ENCODE peak calls at places on chromosomes 7 and 10, in five cellular contexts. O, Y, Z, H and A are unnamed samples.

GRCh38 chr10:27153855-27154198 is 357 bp downstream of the YME1L1 start:
- DNase-seq in Y (no peak), Z (no peak), H (no peak), O (no peak), A (no peak)

GRCh38 chr7:26813426-26813825 is 51.0 kb downstream of the SKAP2 start:
- DNase-seq in O (no peak), Z (peak), Y (no peak), H (no peak), A (no peak)

GRCh38 chr7:96246972-96247371 is 74.9 kb downstream of the SLC25A13 start:
- DNase-seq in H (no peak), O (no peak), Z (no peak), Y (no peak), A (no peak)

GRCh38 chr7:19587291-19587690 is 121.5 kb downstream of the POLR1F start:
- DNase-seq in O (no peak), Z (no peak), H (no peak), Y (no peak), A (no peak)

GRCh38 chr10:120738658-120739057 is 112.5 kb upstream of the WDR11 start:
- DNase-seq in H (no peak), O (no peak), Y (no peak), Z (no peak), A (no peak)

GRCh38 chr7:155129789-155130188 is 59.7 kb downstream of the HTR5A start:
- DNase-seq in H (no peak), Z (no peak), O (no peak), Y (no peak), A (no peak)

GRCh38 chr7:157673573-157673972 is 336.8 kb downstream of the DNAJB6 start:
- DNase-seq in Z (no peak), O (no peak), H (no peak), Y (no peak), A (no peak)

GRCh38 chr10:72234560-72235095 is 18.6 kb upstream of the ASCC1 start:
- DNase-seq in O (no peak), Z (no peak), Y (peak), H (no peak), A (no peak)

GRCh38 chr10:70174058-70174741 is 3.9 kb upstream of the SAR1A start:
- DNase-seq in O (no peak), Z (no peak), Y (no peak), H (no peak), A (no peak)

GRCh38 chr7:150799741-150800575 is at the start of gene TMEM176B:
- DNase-seq in O (no peak), Z (no peak), Y (no peak), H (no peak), A (no peak)

GRCh38 chr10:29728541-29729049 is 93.8 kb upstream of the SVIL start:
- DNase-seq in Z (no peak), O (no peak), H (no peak), Y (no peak), A (no peak)

GRCh38 chr10:3312403-3312802 is 139.8 kb upstream of the PITRM1 start:
- DNase-seq in H (no peak), O (no peak), Z (no peak), Y (no peak), A (no peak)

GRCh38 chr7:155392726-155393570 is 65.0 kb upstream of the EN2 start:
- DNase-seq in Z (no peak), Y (no peak), H (no peak), O (no peak), A (peak)

GRCh38 chr10:102230264-102230860 is 4.3 kb downstream of the ELOVL3 start:
- DNase-seq in H (no peak), Y (peak), O (no peak), Z (peak), A (peak)

GRCh38 chr10:80530251-80530650 is 7.5 kb upstream of the SH2D4B start:
- DNase-seq in Z (no peak), Y (no peak), H (no peak), O (no peak), A (peak)

GRCh38 chr7:3928727-3929515 is 627.9 kb downstream of the SDK1 start:
- DNase-seq in Y (no peak), H (no peak), Z (no peak), O (no peak), A (no peak)

GRCh38 chr7:23380556-23380955 is 81.4 kb downstream of the MALSU1 start:
- DNase-seq in Z (no peak), H (no peak), O (no peak), Y (no peak), A (no peak)

GRCh38 chr7:1970895-1971294 is 261.9 kb downstream of the MAD1L1 start:
- DNase-seq in Y (no peak), H (no peak), Z (no peak), O (no peak), A (no peak)

GRCh38 chr10:132858121-132859081 is 72.5 kb upstream of the NKX6-2 start:
- DNase-seq in O (no peak), Y (peak), H (no peak), Z (no peak), A (no peak)

GRCh38 chr7:13990984-13991790 is 1.7 kb upstream of the ETV1 start:
- DNase-seq in O (peak), Z (peak), Y (peak), H (peak), A (peak)

GRCh38 chr7:12054830-12055229 is 156.3 kb upstream of the TMEM106B start:
- DNase-seq in H (no peak), O (no peak), Z (no peak), Y (no peak), A (no peak)

GRCh38 chr7:23863209-23863798 is 153.3 kb downstream of the STK31 start:
- DNase-seq in H (no peak), Y (peak), O (no peak), Z (peak), A (no peak)

GRCh38 chr7:1819258-1819841 is 149.3 kb downstream of the ELFN1 start:
- DNase-seq in H (no peak), Y (no peak), O (no peak), Z (no peak), A (no peak)

GRCh38 chr7:138713191-138713590 is 12.0 kb upstream of the SVOPL start:
- DNase-seq in Z (no peak), H (no peak), O (no peak), Y (no peak), A (no peak)

GRCh38 chr10:103181244-103181643 is 11.8 kb downstream of the NT5C2 start:
- DNase-seq in H (peak), Y (no peak), Z (no peak), O (no peak), A (no peak)

GRCh38 chr10:52030051-52030867 is 283.8 kb upstream of the DKK1 start:
- DNase-seq in O (no peak), Y (no peak), H (no peak), Z (no peak), A (no peak)

GRCh38 chr7:115004121-115004520 is 82.2 kb downstream of the MDFIC start:
- DNase-seq in H (no peak), Z (no peak), Y (no peak), O (no peak), A (no peak)

GRCh38 chr10:34932235-34932634 is 117.1 kb upstream of the PARD3 start:
- DNase-seq in Z (no peak), O (no peak), H (no peak), Y (no peak), A (no peak)

GRCh38 chr7:131052285-131052942 is 275.3 kb upstream of the MKLN1 start:
- DNase-seq in H (no peak), Y (no peak), O (no peak), Z (no peak), A (no peak)

GRCh38 chr7:112225006-112225405 is 18.5 kb downstream of the ZNF277 start:
- DNase-seq in Z (no peak), H (no peak), O (no peak), Y (peak), A (no peak)